ENCODE peak calls at places on chromosomes 6 and 20, in four cellular contexts. One of them, this sample, is unnamed.

GRCh38 chr20:39849664-39850063 is 839.4 kb downstream of the MAFB start:
- DNase-seq in left ventricle myocardium inferior: peak; percentile 89
- DNase-seq in mammary epithelial cell: peak; percentile 88
- DNase-seq in RWPE1: peak; percentile 73
- DNase-seq in this sample: peak; percentile 97

GRCh38 chr20:48629960-48630315 is 197.9 kb downstream of the PREX1 start:
- DNase-seq in left ventricle myocardium inferior: no peak
- DNase-seq in mammary epithelial cell: no peak
- DNase-seq in RWPE1: no peak
- DNase-seq in this sample: no peak

GRCh38 chr6:44270526-44271405 is 516 bp downstream of the TMEM151B start:
- DNase-seq in left ventricle myocardium inferior: no peak
- DNase-seq in mammary epithelial cell: no peak
- DNase-seq in RWPE1: no peak
- DNase-seq in this sample: no peak

GRCh38 chr6:36443951-36444428 is 1.2 kb downstream of the KCTD20 start:
- DNase-seq in left ventricle myocardium inferior: no peak
- DNase-seq in mammary epithelial cell: peak; percentile 44
- DNase-seq in RWPE1: peak; percentile 48
- DNase-seq in this sample: no peak

GRCh38 chr6:73564578-73565345 is 43.9 kb upstream of the EEF1A1 start:
- DNase-seq in left ventricle myocardium inferior: no peak
- DNase-seq in mammary epithelial cell: no peak
- DNase-seq in RWPE1: no peak
- DNase-seq in this sample: no peak

GRCh38 chr6:133254552-133255228 is 13.5 kb downstream of the EYA4 start:
- DNase-seq in left ventricle myocardium inferior: no peak
- DNase-seq in mammary epithelial cell: peak; percentile 4
- DNase-seq in RWPE1: no peak
- DNase-seq in this sample: no peak

GRCh38 chr6:72466971-72467566 is 154.8 kb upstream of the KCNQ5 start:
- DNase-seq in left ventricle myocardium inferior: no peak
- DNase-seq in mammary epithelial cell: no peak
- DNase-seq in RWPE1: no peak
- DNase-seq in this sample: no peak

GRCh38 chr6:11168091-11168635 is 56.6 kb upstream of the ERVFRD-1 start:
- DNase-seq in left ventricle myocardium inferior: no peak
- DNase-seq in mammary epithelial cell: no peak
- DNase-seq in RWPE1: no peak
- DNase-seq in this sample: no peak

GRCh38 chr20:17810847-17811604 is 111.3 kb downstream of the BANF2 start:
- DNase-seq in left ventricle myocardium inferior: no peak
- DNase-seq in mammary epithelial cell: no peak
- DNase-seq in RWPE1: no peak
- DNase-seq in this sample: no peak

GRCh38 chr6:131831886-131832285 is 24.1 kb downstream of the ENPP1 start:
- DNase-seq in left ventricle myocardium inferior: no peak
- DNase-seq in mammary epithelial cell: no peak
- DNase-seq in RWPE1: no peak
- DNase-seq in this sample: no peak

GRCh38 chr6:162245831-162246230 is 481.7 kb downstream of the PRKN start:
- DNase-seq in left ventricle myocardium inferior: no peak
- DNase-seq in mammary epithelial cell: no peak
- DNase-seq in RWPE1: no peak
- DNase-seq in this sample: no peak

GRCh38 chr20:48098866-48099265 is 313.6 kb upstream of the SULF2 start:
- DNase-seq in left ventricle myocardium inferior: no peak
- DNase-seq in mammary epithelial cell: no peak
- DNase-seq in RWPE1: peak; percentile 77
- DNase-seq in this sample: no peak

GRCh38 chr6:11535801-11536230 is 1.7 kb upstream of the TMEM170B start:
- DNase-seq in left ventricle myocardium inferior: no peak
- DNase-seq in mammary epithelial cell: peak; percentile 47
- DNase-seq in RWPE1: peak; percentile 42
- DNase-seq in this sample: no peak

GRCh38 chr6:66993272-66993671 is 1286.2 kb upstream of the EYS start:
- DNase-seq in left ventricle myocardium inferior: no peak
- DNase-seq in mammary epithelial cell: no peak
- DNase-seq in RWPE1: no peak
- DNase-seq in this sample: no peak

GRCh38 chr6:156634048-156634447 is 143.1 kb upstream of the ARID1B start:
- DNase-seq in left ventricle myocardium inferior: no peak
- DNase-seq in mammary epithelial cell: no peak
- DNase-seq in RWPE1: no peak
- DNase-seq in this sample: no peak

GRCh38 chr20:52667358-52667757 is 304.8 kb upstream of the TSHZ2 start:
- DNase-seq in left ventricle myocardium inferior: no peak
- DNase-seq in mammary epithelial cell: no peak
- DNase-seq in RWPE1: no peak
- DNase-seq in this sample: no peak

DNA sequence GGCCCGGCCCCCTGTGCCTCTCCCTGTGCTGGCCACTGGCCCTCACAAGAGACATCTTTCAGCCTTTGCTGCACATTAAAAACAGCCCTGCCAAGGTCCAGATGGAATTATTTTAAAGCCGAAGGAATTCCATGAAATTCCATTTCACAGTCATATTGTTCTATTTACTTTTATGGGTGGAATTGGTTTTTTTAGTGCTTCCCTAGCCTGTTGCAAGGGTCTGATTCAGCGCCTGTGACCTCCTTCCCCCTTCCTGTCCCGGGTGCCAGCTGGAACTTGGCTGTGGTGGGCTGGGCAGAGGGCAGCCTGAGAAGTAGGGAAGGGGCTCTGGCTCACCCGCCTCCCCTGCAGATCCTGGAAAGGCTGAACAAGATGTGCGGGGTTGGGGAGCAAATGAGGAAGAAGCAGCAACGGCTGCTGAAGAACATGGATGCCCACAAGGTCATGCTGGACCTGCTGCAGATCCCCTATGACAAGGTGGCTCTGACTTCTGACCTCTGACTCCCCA is 34.3 kb downstream of the UQCC2 start:
- DNase-seq in left ventricle myocardium inferior: no peak
- DNase-seq in mammary epithelial cell: no peak
- DNase-seq in RWPE1: no peak
- DNase-seq in this sample: no peak
- H3K27ac ChIP-seq in left ventricle myocardium inferior: no peak overlapping the region
- H3K27ac ChIP-seq in mammary epithelial cell: no peak overlapping the region
- H3K27ac ChIP-seq in RWPE1: peak overlapping the region; percentile 62
- H3K27ac ChIP-seq in this sample: no peak overlapping the region

DNA sequence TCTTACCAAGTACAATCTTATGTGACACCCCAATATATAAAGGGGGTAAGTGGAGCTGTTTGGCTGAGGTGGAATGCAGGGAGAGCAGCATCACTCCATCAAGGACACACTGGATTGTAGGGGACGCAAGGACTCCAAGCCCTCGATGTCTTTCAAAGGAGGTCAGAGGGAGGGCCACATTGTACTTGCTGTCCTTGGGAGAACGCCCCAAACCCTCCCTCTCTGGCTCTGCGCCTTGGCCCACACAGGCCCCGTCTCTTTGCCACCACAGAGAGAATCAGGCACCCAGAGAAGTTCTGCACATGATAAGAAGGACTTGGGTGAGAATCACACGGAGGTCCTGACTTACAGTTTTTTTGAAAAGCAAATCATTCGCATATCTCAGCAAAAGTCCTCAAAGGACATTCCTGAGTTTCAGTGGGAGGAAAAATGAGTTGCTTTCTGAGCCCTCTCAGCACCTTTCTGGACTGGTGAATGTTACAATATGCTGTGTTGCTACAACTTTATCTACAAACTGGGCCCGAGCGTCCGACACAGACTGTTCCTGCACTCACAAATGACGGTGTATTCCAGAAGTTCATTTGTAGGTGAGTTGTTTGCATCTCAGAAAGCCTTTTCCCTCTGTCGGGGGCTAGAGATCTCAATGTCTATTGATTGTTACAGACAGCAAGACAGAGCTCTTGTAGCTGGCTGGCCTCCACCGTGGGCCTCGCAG is 92.5 kb upstream of the AKAP12 start:
- DNase-seq in left ventricle myocardium inferior: peak; percentile 33
- DNase-seq in mammary epithelial cell: no peak
- DNase-seq in RWPE1: no peak
- DNase-seq in this sample: peak; percentile 81
- H3K27ac ChIP-seq in left ventricle myocardium inferior: peak overlapping the region; percentile 27
- H3K27ac ChIP-seq in mammary epithelial cell: no peak overlapping the region
- H3K27ac ChIP-seq in RWPE1: no peak overlapping the region
- H3K27ac ChIP-seq in this sample: peak overlapping the region; percentile 5

GRCh38 chr20:21103582-21104465 is 2.3 kb downstream of the LINC00237 start:
- DNase-seq in left ventricle myocardium inferior: no peak
- DNase-seq in mammary epithelial cell: no peak
- DNase-seq in RWPE1: no peak
- DNase-seq in this sample: no peak

GRCh38 chr20:21101453-21102251 is 4.5 kb downstream of the LINC00237 start:
- DNase-seq in left ventricle myocardium inferior: no peak
- DNase-seq in mammary epithelial cell: no peak
- DNase-seq in RWPE1: no peak
- DNase-seq in this sample: peak; percentile 50

GRCh38 chr20:21100590-21101452 is 5.3 kb downstream of the LINC00237 start:
- DNase-seq in left ventricle myocardium inferior: no peak
- DNase-seq in mammary epithelial cell: no peak
- DNase-seq in RWPE1: no peak
- DNase-seq in this sample: peak; percentile 49

GRCh38 chr20:21102691-21103311 is 3.4 kb downstream of the LINC00237 start:
- DNase-seq in left ventricle myocardium inferior: peak; percentile 40
- DNase-seq in mammary epithelial cell: peak; percentile 35
- DNase-seq in RWPE1: no peak
- DNase-seq in this sample: peak; percentile 74

DNA sequence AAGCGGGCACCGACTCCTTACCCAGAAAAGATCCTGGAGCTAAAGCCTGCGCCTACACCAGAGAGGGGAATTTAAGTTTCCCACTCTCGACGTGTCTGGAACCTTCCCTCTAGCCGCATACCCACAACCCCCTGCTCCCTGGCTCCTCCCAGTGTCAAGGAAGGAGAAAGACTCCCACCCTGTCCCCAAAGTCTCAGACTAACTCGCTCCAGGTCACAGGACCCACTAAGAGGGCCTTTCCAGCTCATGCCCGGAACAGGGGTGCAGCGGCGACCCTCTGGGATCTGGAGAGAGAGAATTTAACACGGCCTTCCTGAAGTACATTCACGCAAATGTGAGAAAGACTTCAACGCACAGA is 3.9 kb downstream of the LINC00237 start:
- DNase-seq in left ventricle myocardium inferior: no peak
- DNase-seq in mammary epithelial cell: no peak
- DNase-seq in RWPE1: no peak
- DNase-seq in this sample: no peak
- H3K27ac ChIP-seq in left ventricle myocardium inferior: no peak overlapping the region
- H3K27ac ChIP-seq in mammary epithelial cell: no peak overlapping the region
- H3K27ac ChIP-seq in RWPE1: no peak overlapping the region
- H3K27ac ChIP-seq in this sample: no peak overlapping the region

GRCh38 chr6:116055513-116055912 is 5.2 kb downstream of the FRK start:
- DNase-seq in left ventricle myocardium inferior: no peak
- DNase-seq in mammary epithelial cell: no peak
- DNase-seq in RWPE1: no peak
- DNase-seq in this sample: no peak

GRCh38 chr6:116062496-116062895 is 1.8 kb upstream of the FRK start:
- DNase-seq in left ventricle myocardium inferior: no peak
- DNase-seq in mammary epithelial cell: no peak
- DNase-seq in RWPE1: no peak
- DNase-seq in this sample: no peak

GRCh38 chr6:116060572-116061283 is at the start of gene FRK:
- DNase-seq in left ventricle myocardium inferior: no peak
- DNase-seq in mammary epithelial cell: peak; percentile 92
- DNase-seq in RWPE1: peak; percentile 46
- DNase-seq in this sample: peak; percentile 51

GRCh38 chr6:116057766-116058165 is 2.9 kb downstream of the FRK start:
- DNase-seq in left ventricle myocardium inferior: no peak
- DNase-seq in mammary epithelial cell: no peak
- DNase-seq in RWPE1: no peak
- DNase-seq in this sample: no peak

GRCh38 chr6:116059713-116060571 is 749 bp downstream of the FRK start:
- DNase-seq in left ventricle myocardium inferior: no peak
- DNase-seq in mammary epithelial cell: peak; percentile 70
- DNase-seq in RWPE1: peak; percentile 28
- DNase-seq in this sample: no peak
- H3K27ac ChIP-seq in left ventricle myocardium inferior: peak overlapping the region; percentile 67
- H3K27ac ChIP-seq in mammary epithelial cell: peak overlapping the region; percentile 84
- H3K27ac ChIP-seq in RWPE1: peak overlapping the region; percentile 32
- H3K27ac ChIP-seq in this sample: no peak overlapping the region